ENCODE peak calls at places on chromosome 16, in ten cellular contexts. S is stimulated activated CD4-positive, alpha-beta T cell treated with anti-CD3 and anti-CD28 coated beads, Interleukin-2, amount 100 ng/mL, for 48 hours; K is NCI-H1436 treated with DMSO at 0.1 percent for 48 hours; D is HCT116; I is glutamatergic neuron; B is Right ventricle myocardium inferior; V is kidney; J is Right ventricle myocardium superior; Q is CD4-positive, alpha-beta memory T cell; M is GM12878. X is an unnamed sample.

GRCh38 chr16:11819798-11820197 is 22.7 kb upstream of the ZC3H7A start:
- DNase-seq in B (no peak), V (no peak), J (no peak), I (no peak), Q (no peak), M (no peak), K (no peak), S (no peak), D (no peak), X (no peak)

GRCh38 chr16:31243734-31244670 is 15.8 kb upstream of the ITGAM start:
- DNase-seq in K (no peak), Q (no peak), V (no peak), M (peak), D (no peak), S (no peak), J (no peak), I (no peak), B (no peak), X (no peak)

GRCh38 chr16:11349599-11350276 is 4.5 kb downstream of the RMI2 start:
- DNase-seq in D (no peak), J (peak), Q (no peak), S (no peak), V (peak), I (no peak), B (peak), K (no peak), M (no peak), X (peak)

GRCh38 chr16:78732693-78733092 is 633.2 kb downstream of the WWOX start:
- DNase-seq in M (no peak), Q (no peak), V (no peak), S (no peak), I (no peak), D (no peak), K (no peak), J (no peak), B (no peak), X (no peak)

GRCh38 chr16:30715777-30716445 is 16.9 kb downstream of the SRCAP start:
- DNase-seq in Q (peak), V (peak), J (no peak), S (peak), M (no peak), K (no peak), D (no peak), I (no peak), B (no peak), X (no peak)

GRCh38 chr16:11079657-11080187 is 135.4 kb downstream of the CLEC16A start:
- DNase-seq in K (no peak), I (no peak), Q (no peak), J (no peak), S (no peak), D (no peak), V (no peak), M (no peak), B (no peak), X (no peak)

GRCh38 chr16:71201054-71201453 is 29.5 kb downstream of the HYDIN start:
- DNase-seq in S (no peak), V (no peak), M (no peak), I (no peak), J (no peak), Q (no peak), B (no peak), K (no peak), D (no peak), X (no peak)

GRCh38 chr16:70589998-70590471 is 56.3 kb upstream of the IL34 start:
- DNase-seq in D (no peak), K (no peak), I (no peak), Q (no peak), B (no peak), M (no peak), V (peak), S (no peak), J (peak), X (no peak)

GRCh38 chr16:57786632-57787518 is 15.4 kb downstream of the KIFC3 start:
- DNase-seq in D (no peak), I (no peak), Q (no peak), B (peak), V (peak), S (no peak), M (no peak), J (peak), K (no peak), X (no peak)

GRCh38 chr16:56022818-56023217 is 147.6 kb upstream of the CES5A start:
- DNase-seq in B (no peak), M (no peak), Q (no peak), J (no peak), V (no peak), I (no peak), D (no peak), S (no peak), K (no peak), X (no peak)

GRCh38 chr16:85254921-85255320 is 142.6 kb upstream of the CIBAR2 start:
- DNase-seq in S (no peak), J (no peak), V (no peak), D (no peak), I (no peak), K (no peak), Q (peak), M (no peak), B (no peak), X (no peak)

GRCh38 chr16:2426941-2427361 is 2.3 kb upstream of the CCNF start:
- DNase-seq in M (no peak), B (no peak), I (no peak), D (no peak), J (no peak), S (no peak), Q (no peak), V (no peak), K (no peak), X (no peak)

GRCh38 chr16:29994613-29995329 is 646 bp downstream of the HIRIP3 start:
- DNase-seq in S (peak), Q (no peak), K (no peak), J (peak), V (peak), D (no peak), I (peak), B (peak), M (no peak), X (peak)

GRCh38 chr16:67531247-67531646 is 2.6 kb downstream of the RIPOR1 start:
- DNase-seq in I (no peak), B (no peak), S (no peak), M (no peak), V (no peak), K (no peak), J (no peak), D (no peak), Q (no peak), X (no peak)

GRCh38 chr16:1545044-1545736 is 11.7 kb downstream of the TMEM204 start:
- DNase-seq in D (no peak), Q (no peak), I (no peak), J (peak), M (no peak), S (no peak), B (peak), K (no peak), V (peak), X (no peak)